ENCODE peak calls at places on chromosomes 13 and 19, in seven cellular contexts. M is uterus; K is M059J; Q is activated T-helper 1 cell treated with anti-CD3 and anti-CD28 coated beads, Interleukin-12 subunit alpha, Interleukin-12 subunit beta, Interleukin-2, Interleukin-4 antibody, amounts not matched to agents 30 ng/mL and 10 ng/mL and 1 ng/mL, durations not matched to agents 14 hours and 24 hours and 36 hours; S is psoas muscle; L is NCI-H2081; R is fibroblast of the conjunctiva. B is an unnamed sample.

GRCh38 chr19:55467236-55468053 is 2.9 kb upstream of the C19orf85 start:
- DNase-seq in M (peak), K (peak), Q (peak), S (peak), L (no peak), R (no peak), B (no peak)

GRCh38 chr19:16416996-16417395 is 54.8 kb downstream of the EPS15L1 start:
- DNase-seq in M (no peak), K (no peak), Q (no peak), S (no peak), L (no peak), R (no peak), B (no peak)

GRCh38 chr19:10760268-10760944 is 42.5 kb downstream of the DNM2 start:
- DNase-seq in M (no peak), K (peak), Q (no peak), S (no peak), L (no peak), R (no peak), B (no peak)

GRCh38 chr19:51450730-51451307 is 7.4 kb downstream of the SIGLEC8 start:
- DNase-seq in M (no peak), K (no peak), Q (no peak), S (no peak), L (no peak), R (no peak), B (no peak)

GRCh38 chr13:78608705-78609463 is 5.5 kb upstream of the POU4F1 start:
- DNase-seq in M (no peak), K (no peak), Q (no peak), S (no peak), L (no peak), R (no peak), B (no peak)

GRCh38 chr13:106104281-106104901 is 431.1 kb downstream of the EFNB2 start:
- DNase-seq in M (no peak), K (peak), Q (no peak), S (no peak), L (no peak), R (peak), B (no peak)

GRCh38 chr13:95248953-95249352 is 52.3 kb downstream of the ABCC4 start:
- DNase-seq in M (no peak), K (no peak), Q (no peak), S (no peak), L (no peak), R (no peak), B (no peak)

GRCh38 chr13:112967666-112968379 is 1.2 kb upstream of the MCF2L start:
- DNase-seq in M (no peak), K (no peak), Q (no peak), S (no peak), L (no peak), R (no peak), B (no peak)

GRCh38 chr13:43269037-43269476 is 245.7 kb downstream of the DNAJC15 start:
- DNase-seq in M (peak), K (peak), Q (no peak), S (no peak), L (no peak), R (peak), B (no peak)

GRCh38 chr19:39347332-39348227 is 5.4 kb downstream of the SAMD4B start:
- DNase-seq in M (no peak), K (peak), Q (no peak), S (no peak), L (no peak), R (no peak), B (no peak)

GRCh38 chr13:44106231-44107152 is 226.8 kb downstream of the LACC1 start:
- DNase-seq in M (peak), K (no peak), Q (no peak), S (no peak), L (no peak), R (no peak), B (no peak)

GRCh38 chr19:19531951-19532805 is 3.5 kb downstream of the YJEFN3 start:
- DNase-seq in M (peak), K (peak), Q (peak), S (peak), L (peak), R (no peak), B (no peak)

GRCh38 chr13:44321961-44322360 is 51.7 kb upstream of the SERP2 start:
- DNase-seq in M (no peak), K (no peak), Q (no peak), S (no peak), L (no peak), R (no peak), B (no peak)

GRCh38 chr13:94825507-94825906 is 113.2 kb upstream of the SOX21 start:
- DNase-seq in M (peak), K (peak), Q (no peak), S (peak), L (peak), R (peak), B (no peak)

GRCh38 chr19:40542197-40542859 is 34.3 kb upstream of the SHKBP1 start:
- DNase-seq in M (peak), K (peak), Q (no peak), S (peak), L (no peak), R (peak), B (no peak)

GRCh38 chr19:45578861-45579260 is 5.7 kb downstream of the OPA3 start:
- DNase-seq in M (no peak), K (no peak), Q (no peak), S (no peak), L (no peak), R (no peak), B (no peak)

GRCh38 chr19:52993342-52994178 is 20.2 kb upstream of the ERVV-1 start:
- DNase-seq in M (peak), K (peak), Q (peak), S (peak), L (peak), R (peak), B (peak)

B was measured in KG1.